ENCODE peak calls at places on chromosomes 12 and 14, in ten cellular contexts. O, W, R, M, D, K, J, E, Z and C are unnamed samples.

GRCh38 chr12:6807170-6807569 is 14.5 kb upstream of the GPR162 start:
- DNase-seq in O (no peak), W (no peak), R (no peak), M (no peak), D (no peak), K (no peak), J (no peak), E (no peak), Z (no peak), C (no peak)

GRCh38 chr12:105032703-105033357 is 46.7 kb downstream of the NOPCHAP1 start:
- DNase-seq in O (no peak), W (no peak), R (no peak), M (no peak), D (no peak), K (no peak), J (no peak), E (no peak), Z (no peak), C (no peak)

GRCh38 chr12:124248862-124249825 is 45.7 kb upstream of the RFLNA start:
- DNase-seq in O (no peak), W (no peak), R (no peak), M (no peak), D (peak), K (no peak), J (no peak), E (no peak), Z (no peak), C (no peak)

GRCh38 chr12:12616512-12617275 is 5.0 kb downstream of the CREBL2 start:
- DNase-seq in O (no peak), W (no peak), R (no peak), M (no peak), D (no peak), K (peak), J (no peak), E (no peak), Z (no peak), C (no peak)

GRCh38 chr12:26493656-26494055 is 298.3 kb downstream of the SSPN start:
- DNase-seq in O (no peak), W (peak), R (no peak), M (no peak), D (no peak), K (no peak), J (no peak), E (no peak), Z (no peak), C (no peak)

GRCh38 chr14:88864198-88864597 is 39.7 kb downstream of the TTC8 start:
- DNase-seq in O (no peak), W (no peak), R (no peak), M (no peak), D (no peak), K (no peak), J (no peak), E (no peak), Z (no peak), C (no peak)

GRCh38 chr14:85867450-85867849 is 337.5 kb downstream of the FLRT2 start:
- DNase-seq in O (peak), W (no peak), R (no peak), M (no peak), D (no peak), K (no peak), J (no peak), E (no peak), Z (no peak), C (no peak)

GRCh38 chr12:52813885-52814709 is at the start of gene KRT4:
- DNase-seq in O (no peak), W (no peak), R (no peak), M (no peak), D (peak), K (no peak), J (no peak), E (no peak), Z (no peak), C (no peak)

GRCh38 chr14:50379563-50379962 is 17.1 kb downstream of the CDKL1 start:
- DNase-seq in O (no peak), W (no peak), R (no peak), M (no peak), D (no peak), K (no peak), J (no peak), E (no peak), Z (no peak), C (no peak)

GRCh38 chr14:63460594-63461132 is 82.5 kb downstream of the PPP2R5E start:
- DNase-seq in O (no peak), W (no peak), R (no peak), M (no peak), D (no peak), K (no peak), J (no peak), E (no peak), Z (no peak), C (no peak)

GRCh38 chr14:73295198-73295796 is 58.0 kb downstream of the PAPLN start:
- DNase-seq in O (no peak), W (peak), R (no peak), M (no peak), D (peak), K (peak), J (peak), E (peak), Z (peak), C (no peak)

GRCh38 chr14:69519253-69519661 is 34.7 kb downstream of the PLEKHD1 start:
- DNase-seq in O (peak), W (no peak), R (no peak), M (no peak), D (no peak), K (no peak), J (no peak), E (no peak), Z (no peak), C (no peak)

GRCh38 chr12:80456513-80456912 is 12.5 kb downstream of the PTPRQ start:
- DNase-seq in O (no peak), W (no peak), R (no peak), M (no peak), D (no peak), K (no peak), J (no peak), E (no peak), Z (no peak), C (no peak)